ENCODE peak calls at places on chromosomes 16 and 17, in five cellular contexts. T, D, J, V and F are unnamed samples.

GRCh38 chr16:867421-868385 is 67.2 kb upstream of the GNG13 start:
- DNase-seq in J (no peak), T (no peak), D (no peak), V (no peak), F (no peak)

GRCh38 chr16:64167851-64168770 is 953.8 kb downstream of the CDH11 start:
- DNase-seq in V (no peak), T (no peak), D (no peak), J (peak), F (no peak)

GRCh38 chr17:152860-153420 is 15.6 kb downstream of the SCGB1C2 start:
- DNase-seq in D (no peak), J (no peak), T (no peak), V (no peak), F (no peak)

GRCh38 chr17:39700148-39700987 is 504 bp downstream of the ERBB2 start:
- DNase-seq in T (no peak), J (no peak), D (peak), V (no peak), F (no peak)

GRCh38 chr16:54407596-54407995 is 121.0 kb upstream of the IRX3 start:
- DNase-seq in T (no peak), D (peak), V (peak), J (peak), F (no peak)

GRCh38 chr17:55278173-55278748 is 13.5 kb downstream of the HLF start:
- DNase-seq in D (no peak), T (no peak), J (no peak), V (no peak), F (no peak)

GRCh38 chr17:6603746-6604325 is 36.7 kb downstream of the KIAA0753 start:
- DNase-seq in D (no peak), J (no peak), T (peak), V (no peak), F (no peak)

GRCh38 chr16:87366930-87367329 is 16.6 kb downstream of the FBXO31 start:
- DNase-seq in D (no peak), J (no peak), V (no peak), T (no peak), F (no peak)

GRCh38 chr16:85372627-85373372 is 240.3 kb upstream of the GSE1 start:
- DNase-seq in J (peak), T (peak), V (peak), D (peak), F (peak)

GRCh38 chr17:41544497-41544896 is 16.4 kb upstream of the KRT19 start:
- DNase-seq in V (no peak), T (no peak), D (no peak), J (no peak), F (no peak)

GRCh38 chr16:1823821-1824220 is 2.8 kb downstream of the HAGH start:
- DNase-seq in J (peak), T (no peak), D (peak), V (no peak), F (peak)

GRCh38 chr17:19330271-19330670 is 32.3 kb downstream of the B9D1 start:
- DNase-seq in J (no peak), V (no peak), T (no peak), D (no peak), F (no peak)

GRCh38 chr17:71313866-71314265 is 807.0 kb upstream of the SOX9 start:
- DNase-seq in T (no peak), V (no peak), J (no peak), D (no peak), F (no peak)

GRCh38 chr17:78946131-78946530 is 20.9 kb upstream of the TIMP2 start:
- DNase-seq in J (no peak), D (no peak), T (no peak), V (no peak), F (no peak)